ENCODE peak calls at places on chromosome 2, in eight cellular contexts. One of them, this sample, is unnamed.

GRCh38 chr2:30031184-30031583 is 109.8 kb upstream of the ALK start:
- DNase-seq in NCI-H1105: no peak
- DNase-seq in stimulated activated CD4-positive, alpha-beta T cell treated with anti-CD3 and anti-CD28 coated beads, Interleukin-4, amount 100 ng/mL, for 48 hours: no peak
- DNase-seq in GM23248: no peak
- DNase-seq in mucosa of gallbladder: no peak
- DNase-seq in stimulated activated CD8-positive, alpha-beta memory T cell treated with anti-CD3 and anti-CD28 coated beads, Interleukin-12 subunit alpha, Interleukin-12 subunit beta, amount 100 ng/mL, for 4 hours: no peak
- DNase-seq in mesendoderm: peak
- DNase-seq in NCI-H748 treated with DMSO at 0.1 percent for 48 hours: no peak
- DNase-seq in this sample: no peak

GRCh38 chr2:132815522-132815921 is 145.5 kb upstream of the LYPD1 start:
- DNase-seq in stimulated activated CD4-positive, alpha-beta T cell treated with anti-CD3 and anti-CD28 coated beads, Interleukin-4, amount 100 ng/mL, for 48 hours: no peak
- DNase-seq in stimulated activated CD8-positive, alpha-beta memory T cell treated with anti-CD3 and anti-CD28 coated beads, Interleukin-12 subunit alpha, Interleukin-12 subunit beta, amount 100 ng/mL, for 4 hours: no peak
- DNase-seq in NCI-H1105: no peak
- DNase-seq in mesendoderm: no peak
- DNase-seq in mucosa of gallbladder: no peak
- DNase-seq in GM23248: peak
- DNase-seq in NCI-H748 treated with DMSO at 0.1 percent for 48 hours: no peak
- DNase-seq in this sample: no peak

GRCh38 chr2:121128741-121129659 is 156.0 kb downstream of the TFCP2L1 start:
- DNase-seq in stimulated activated CD8-positive, alpha-beta memory T cell treated with anti-CD3 and anti-CD28 coated beads, Interleukin-12 subunit alpha, Interleukin-12 subunit beta, amount 100 ng/mL, for 4 hours: no peak
- DNase-seq in NCI-H1105: no peak
- DNase-seq in stimulated activated CD4-positive, alpha-beta T cell treated with anti-CD3 and anti-CD28 coated beads, Interleukin-4, amount 100 ng/mL, for 48 hours: no peak
- DNase-seq in mesendoderm: peak
- DNase-seq in GM23248: peak
- DNase-seq in NCI-H748 treated with DMSO at 0.1 percent for 48 hours: no peak
- DNase-seq in mucosa of gallbladder: peak
- DNase-seq in this sample: no peak

GRCh38 chr2:176768185-176768584 is 444.4 kb upstream of the HNRNPA3 start:
- DNase-seq in mucosa of gallbladder: peak
- DNase-seq in NCI-H1105: peak
- DNase-seq in NCI-H748 treated with DMSO at 0.1 percent for 48 hours: peak
- DNase-seq in GM23248: no peak
- DNase-seq in stimulated activated CD8-positive, alpha-beta memory T cell treated with anti-CD3 and anti-CD28 coated beads, Interleukin-12 subunit alpha, Interleukin-12 subunit beta, amount 100 ng/mL, for 4 hours: no peak
- DNase-seq in mesendoderm: no peak
- DNase-seq in stimulated activated CD4-positive, alpha-beta T cell treated with anti-CD3 and anti-CD28 coated beads, Interleukin-4, amount 100 ng/mL, for 48 hours: no peak
- DNase-seq in this sample: peak

GRCh38 chr2:113847144-113847543 is 42.7 kb upstream of the ACTR3 start:
- DNase-seq in stimulated activated CD4-positive, alpha-beta T cell treated with anti-CD3 and anti-CD28 coated beads, Interleukin-4, amount 100 ng/mL, for 48 hours: no peak
- DNase-seq in stimulated activated CD8-positive, alpha-beta memory T cell treated with anti-CD3 and anti-CD28 coated beads, Interleukin-12 subunit alpha, Interleukin-12 subunit beta, amount 100 ng/mL, for 4 hours: no peak
- DNase-seq in NCI-H748 treated with DMSO at 0.1 percent for 48 hours: no peak
- DNase-seq in GM23248: peak
- DNase-seq in mesendoderm: no peak
- DNase-seq in mucosa of gallbladder: no peak
- DNase-seq in NCI-H1105: no peak
- DNase-seq in this sample: no peak

GRCh38 chr2:101619191-101619591 is 78.3 kb upstream of the MAP4K4 start:
- DNase-seq in NCI-H1105: no peak
- DNase-seq in NCI-H748 treated with DMSO at 0.1 percent for 48 hours: no peak
- DNase-seq in mucosa of gallbladder: peak
- DNase-seq in stimulated activated CD4-positive, alpha-beta T cell treated with anti-CD3 and anti-CD28 coated beads, Interleukin-4, amount 100 ng/mL, for 48 hours: no peak
- DNase-seq in stimulated activated CD8-positive, alpha-beta memory T cell treated with anti-CD3 and anti-CD28 coated beads, Interleukin-12 subunit alpha, Interleukin-12 subunit beta, amount 100 ng/mL, for 4 hours: no peak
- DNase-seq in mesendoderm: no peak
- DNase-seq in GM23248: no peak
- DNase-seq in this sample: no peak

GRCh38 chr2:9336209-9336533 is 87.2 kb downstream of the ITGB1BP1 start:
- DNase-seq in NCI-H1105: peak
- DNase-seq in mucosa of gallbladder: no peak
- DNase-seq in GM23248: no peak
- DNase-seq in mesendoderm: no peak
- DNase-seq in stimulated activated CD8-positive, alpha-beta memory T cell treated with anti-CD3 and anti-CD28 coated beads, Interleukin-12 subunit alpha, Interleukin-12 subunit beta, amount 100 ng/mL, for 4 hours: no peak
- DNase-seq in NCI-H748 treated with DMSO at 0.1 percent for 48 hours: peak
- DNase-seq in stimulated activated CD4-positive, alpha-beta T cell treated with anti-CD3 and anti-CD28 coated beads, Interleukin-4, amount 100 ng/mL, for 48 hours: peak
- DNase-seq in this sample: peak

GRCh38 chr2:151162185-151162584 is 99.5 kb downstream of the RBM43 start:
- DNase-seq in GM23248: peak
- DNase-seq in stimulated activated CD8-positive, alpha-beta memory T cell treated with anti-CD3 and anti-CD28 coated beads, Interleukin-12 subunit alpha, Interleukin-12 subunit beta, amount 100 ng/mL, for 4 hours: no peak
- DNase-seq in mucosa of gallbladder: no peak
- DNase-seq in NCI-H1105: peak
- DNase-seq in stimulated activated CD4-positive, alpha-beta T cell treated with anti-CD3 and anti-CD28 coated beads, Interleukin-4, amount 100 ng/mL, for 48 hours: no peak
- DNase-seq in NCI-H748 treated with DMSO at 0.1 percent for 48 hours: peak
- DNase-seq in mesendoderm: peak
- DNase-seq in this sample: no peak

GRCh38 chr2:124919296-124919695 is 894.2 kb downstream of the CNTNAP5 start:
- DNase-seq in NCI-H748 treated with DMSO at 0.1 percent for 48 hours: no peak
- DNase-seq in stimulated activated CD4-positive, alpha-beta T cell treated with anti-CD3 and anti-CD28 coated beads, Interleukin-4, amount 100 ng/mL, for 48 hours: no peak
- DNase-seq in stimulated activated CD8-positive, alpha-beta memory T cell treated with anti-CD3 and anti-CD28 coated beads, Interleukin-12 subunit alpha, Interleukin-12 subunit beta, amount 100 ng/mL, for 4 hours: no peak
- DNase-seq in NCI-H1105: no peak
- DNase-seq in GM23248: no peak
- DNase-seq in mesendoderm: no peak
- DNase-seq in mucosa of gallbladder: no peak
- DNase-seq in this sample: no peak

GRCh38 chr2:197293252-197294007 is 17.1 kb downstream of the ANKRD44 start:
- DNase-seq in GM23248: no peak
- DNase-seq in NCI-H1105: no peak
- DNase-seq in stimulated activated CD8-positive, alpha-beta memory T cell treated with anti-CD3 and anti-CD28 coated beads, Interleukin-12 subunit alpha, Interleukin-12 subunit beta, amount 100 ng/mL, for 4 hours: no peak
- DNase-seq in mesendoderm: no peak
- DNase-seq in stimulated activated CD4-positive, alpha-beta T cell treated with anti-CD3 and anti-CD28 coated beads, Interleukin-4, amount 100 ng/mL, for 48 hours: no peak
- DNase-seq in mucosa of gallbladder: no peak
- DNase-seq in NCI-H748 treated with DMSO at 0.1 percent for 48 hours: no peak
- DNase-seq in this sample: no peak

GRCh38 chr2:147006724-147007123 is 838.1 kb upstream of the ACVR2A start:
- DNase-seq in stimulated activated CD8-positive, alpha-beta memory T cell treated with anti-CD3 and anti-CD28 coated beads, Interleukin-12 subunit alpha, Interleukin-12 subunit beta, amount 100 ng/mL, for 4 hours: no peak
- DNase-seq in mesendoderm: no peak
- DNase-seq in NCI-H748 treated with DMSO at 0.1 percent for 48 hours: no peak
- DNase-seq in stimulated activated CD4-positive, alpha-beta T cell treated with anti-CD3 and anti-CD28 coated beads, Interleukin-4, amount 100 ng/mL, for 48 hours: no peak
- DNase-seq in mucosa of gallbladder: no peak
- DNase-seq in NCI-H1105: no peak
- DNase-seq in GM23248: peak
- DNase-seq in this sample: no peak

This sample was measured in NCI-H774.